ENCODE peak calls at places on chromosome 17, in ten cellular contexts. One of them, this sample, is unnamed.

GRCh38 chr17:72460711-72461110 is 339.9 kb downstream of the SOX9 start:
- DNase-seq in NCI-H2107: no peak
- DNase-seq in stimulated activated CD4-positive, alpha-beta T cell treated with anti-CD3 and anti-CD28 coated beads, Interleukin-12 subunit alpha, Interleukin-12 subunit beta, amount 100 ng/mL, for 4 hours: no peak
- DNase-seq in neural progenitor cell: no peak
- DNase-seq in stomach: peak
- DNase-seq in amniotic stem cell: no peak
- DNase-seq in progenitor cell of endocrine pancreas: no peak
- DNase-seq in left ventricle myocardium superior: no peak
- DNase-seq in activated T-cell treated with anti-CD3 and anti-CD28 coated beads for 1 hour: no peak
- DNase-seq in GM18507: no peak
- DNase-seq in this sample: no peak

GRCh38 chr17:81057079-81057730 is 22.3 kb downstream of the BAIAP2 start:
- DNase-seq in NCI-H2107: no peak
- DNase-seq in stimulated activated CD4-positive, alpha-beta T cell treated with anti-CD3 and anti-CD28 coated beads, Interleukin-12 subunit alpha, Interleukin-12 subunit beta, amount 100 ng/mL, for 4 hours: no peak
- DNase-seq in neural progenitor cell: peak
- DNase-seq in stomach: peak
- DNase-seq in amniotic stem cell: no peak
- DNase-seq in progenitor cell of endocrine pancreas: no peak
- DNase-seq in left ventricle myocardium superior: peak
- DNase-seq in activated T-cell treated with anti-CD3 and anti-CD28 coated beads for 1 hour: no peak
- DNase-seq in GM18507: no peak
- DNase-seq in this sample: no peak

GRCh38 chr17:75240394-75241142 is 20.8 kb downstream of the GGA3 start:
- DNase-seq in NCI-H2107: peak
- DNase-seq in stimulated activated CD4-positive, alpha-beta T cell treated with anti-CD3 and anti-CD28 coated beads, Interleukin-12 subunit alpha, Interleukin-12 subunit beta, amount 100 ng/mL, for 4 hours: peak
- DNase-seq in neural progenitor cell: peak
- DNase-seq in stomach: no peak
- DNase-seq in amniotic stem cell: no peak
- DNase-seq in progenitor cell of endocrine pancreas: no peak
- DNase-seq in left ventricle myocardium superior: peak
- DNase-seq in activated T-cell treated with anti-CD3 and anti-CD28 coated beads for 1 hour: peak
- DNase-seq in GM18507: no peak
- DNase-seq in this sample: peak

GRCh38 chr17:6098466-6099180 is 28.4 kb downstream of the WSCD1 start:
- DNase-seq in NCI-H2107: no peak
- DNase-seq in stimulated activated CD4-positive, alpha-beta T cell treated with anti-CD3 and anti-CD28 coated beads, Interleukin-12 subunit alpha, Interleukin-12 subunit beta, amount 100 ng/mL, for 4 hours: no peak
- DNase-seq in neural progenitor cell: peak
- DNase-seq in stomach: no peak
- DNase-seq in amniotic stem cell: no peak
- DNase-seq in progenitor cell of endocrine pancreas: no peak
- DNase-seq in left ventricle myocardium superior: no peak
- DNase-seq in activated T-cell treated with anti-CD3 and anti-CD28 coated beads for 1 hour: no peak
- DNase-seq in GM18507: no peak
- DNase-seq in this sample: no peak

GRCh38 chr17:8781784-8782575 is 17.2 kb downstream of the MFSD6L start:
- DNase-seq in NCI-H2107: no peak
- DNase-seq in stimulated activated CD4-positive, alpha-beta T cell treated with anti-CD3 and anti-CD28 coated beads, Interleukin-12 subunit alpha, Interleukin-12 subunit beta, amount 100 ng/mL, for 4 hours: no peak
- DNase-seq in neural progenitor cell: no peak
- DNase-seq in stomach: no peak
- DNase-seq in amniotic stem cell: no peak
- DNase-seq in progenitor cell of endocrine pancreas: no peak
- DNase-seq in left ventricle myocardium superior: no peak
- DNase-seq in activated T-cell treated with anti-CD3 and anti-CD28 coated beads for 1 hour: no peak
- DNase-seq in GM18507: no peak
- DNase-seq in this sample: no peak

GRCh38 chr17:77055453-77055852 is 85.3 kb upstream of the SEC14L1 start:
- DNase-seq in NCI-H2107: no peak
- DNase-seq in stimulated activated CD4-positive, alpha-beta T cell treated with anti-CD3 and anti-CD28 coated beads, Interleukin-12 subunit alpha, Interleukin-12 subunit beta, amount 100 ng/mL, for 4 hours: no peak
- DNase-seq in neural progenitor cell: no peak
- DNase-seq in stomach: no peak
- DNase-seq in amniotic stem cell: no peak
- DNase-seq in progenitor cell of endocrine pancreas: no peak
- DNase-seq in left ventricle myocardium superior: no peak
- DNase-seq in activated T-cell treated with anti-CD3 and anti-CD28 coated beads for 1 hour: no peak
- DNase-seq in GM18507: no peak
- DNase-seq in this sample: no peak

GRCh38 chr17:27651411-27652345 is 20.7 kb downstream of the LGALS9 start:
- DNase-seq in NCI-H2107: no peak
- DNase-seq in stimulated activated CD4-positive, alpha-beta T cell treated with anti-CD3 and anti-CD28 coated beads, Interleukin-12 subunit alpha, Interleukin-12 subunit beta, amount 100 ng/mL, for 4 hours: peak
- DNase-seq in neural progenitor cell: peak
- DNase-seq in stomach: peak
- DNase-seq in amniotic stem cell: no peak
- DNase-seq in progenitor cell of endocrine pancreas: peak
- DNase-seq in left ventricle myocardium superior: peak
- DNase-seq in activated T-cell treated with anti-CD3 and anti-CD28 coated beads for 1 hour: peak
- DNase-seq in GM18507: no peak
- DNase-seq in this sample: peak

GRCh38 chr17:48246623-48247022 is 139.1 kb downstream of the SNX11 start:
- DNase-seq in NCI-H2107: no peak
- DNase-seq in stimulated activated CD4-positive, alpha-beta T cell treated with anti-CD3 and anti-CD28 coated beads, Interleukin-12 subunit alpha, Interleukin-12 subunit beta, amount 100 ng/mL, for 4 hours: no peak
- DNase-seq in neural progenitor cell: no peak
- DNase-seq in stomach: no peak
- DNase-seq in amniotic stem cell: no peak
- DNase-seq in progenitor cell of endocrine pancreas: no peak
- DNase-seq in left ventricle myocardium superior: no peak
- DNase-seq in activated T-cell treated with anti-CD3 and anti-CD28 coated beads for 1 hour: no peak
- DNase-seq in GM18507: no peak
- DNase-seq in this sample: no peak

GRCh38 chr17:58400826-58401225 is 16.5 kb downstream of the RNF43 start:
- DNase-seq in NCI-H2107: no peak
- DNase-seq in stimulated activated CD4-positive, alpha-beta T cell treated with anti-CD3 and anti-CD28 coated beads, Interleukin-12 subunit alpha, Interleukin-12 subunit beta, amount 100 ng/mL, for 4 hours: no peak
- DNase-seq in neural progenitor cell: no peak
- DNase-seq in stomach: no peak
- DNase-seq in amniotic stem cell: no peak
- DNase-seq in progenitor cell of endocrine pancreas: no peak
- DNase-seq in left ventricle myocardium superior: no peak
- DNase-seq in activated T-cell treated with anti-CD3 and anti-CD28 coated beads for 1 hour: no peak
- DNase-seq in GM18507: no peak
- DNase-seq in this sample: no peak

GRCh38 chr17:48626470-48627241 is 498 bp upstream of the HOXB9 start:
- DNase-seq in NCI-H2107: no peak
- DNase-seq in stimulated activated CD4-positive, alpha-beta T cell treated with anti-CD3 and anti-CD28 coated beads, Interleukin-12 subunit alpha, Interleukin-12 subunit beta, amount 100 ng/mL, for 4 hours: peak
- DNase-seq in neural progenitor cell: peak
- DNase-seq in stomach: no peak
- DNase-seq in amniotic stem cell: no peak
- DNase-seq in progenitor cell of endocrine pancreas: no peak
- DNase-seq in left ventricle myocardium superior: no peak
- DNase-seq in activated T-cell treated with anti-CD3 and anti-CD28 coated beads for 1 hour: no peak
- DNase-seq in GM18507: no peak
- DNase-seq in this sample: no peak

GRCh38 chr17:79294459-79295071 is 219.9 kb downstream of the ENGASE start:
- DNase-seq in NCI-H2107: no peak
- DNase-seq in stimulated activated CD4-positive, alpha-beta T cell treated with anti-CD3 and anti-CD28 coated beads, Interleukin-12 subunit alpha, Interleukin-12 subunit beta, amount 100 ng/mL, for 4 hours: peak
- DNase-seq in neural progenitor cell: peak
- DNase-seq in stomach: peak
- DNase-seq in amniotic stem cell: no peak
- DNase-seq in progenitor cell of endocrine pancreas: peak
- DNase-seq in left ventricle myocardium superior: peak
- DNase-seq in activated T-cell treated with anti-CD3 and anti-CD28 coated beads for 1 hour: peak
- DNase-seq in GM18507: no peak
- DNase-seq in this sample: peak

GRCh38 chr17:62704381-62704971 is 77.0 kb downstream of the MRC2 start:
- DNase-seq in NCI-H2107: no peak
- DNase-seq in stimulated activated CD4-positive, alpha-beta T cell treated with anti-CD3 and anti-CD28 coated beads, Interleukin-12 subunit alpha, Interleukin-12 subunit beta, amount 100 ng/mL, for 4 hours: no peak
- DNase-seq in neural progenitor cell: no peak
- DNase-seq in stomach: peak
- DNase-seq in amniotic stem cell: no peak
- DNase-seq in progenitor cell of endocrine pancreas: no peak
- DNase-seq in left ventricle myocardium superior: no peak
- DNase-seq in activated T-cell treated with anti-CD3 and anti-CD28 coated beads for 1 hour: no peak
- DNase-seq in GM18507: no peak
- DNase-seq in this sample: no peak

GRCh38 chr17:43014946-43015519 is 7.2 kb downstream of the VAT1 start:
- DNase-seq in NCI-H2107: no peak
- DNase-seq in stimulated activated CD4-positive, alpha-beta T cell treated with anti-CD3 and anti-CD28 coated beads, Interleukin-12 subunit alpha, Interleukin-12 subunit beta, amount 100 ng/mL, for 4 hours: no peak
- DNase-seq in neural progenitor cell: no peak
- DNase-seq in stomach: no peak
- DNase-seq in amniotic stem cell: no peak
- DNase-seq in progenitor cell of endocrine pancreas: no peak
- DNase-seq in left ventricle myocardium superior: no peak
- DNase-seq in activated T-cell treated with anti-CD3 and anti-CD28 coated beads for 1 hour: no peak
- DNase-seq in GM18507: no peak
- DNase-seq in this sample: no peak

GRCh38 chr17:49409066-49409465 is 5.6 kb downstream of the PHB1 start:
- DNase-seq in NCI-H2107: no peak
- DNase-seq in stimulated activated CD4-positive, alpha-beta T cell treated with anti-CD3 and anti-CD28 coated beads, Interleukin-12 subunit alpha, Interleukin-12 subunit beta, amount 100 ng/mL, for 4 hours: no peak
- DNase-seq in neural progenitor cell: no peak
- DNase-seq in stomach: peak
- DNase-seq in amniotic stem cell: no peak
- DNase-seq in progenitor cell of endocrine pancreas: no peak
- DNase-seq in left ventricle myocardium superior: no peak
- DNase-seq in activated T-cell treated with anti-CD3 and anti-CD28 coated beads for 1 hour: no peak
- DNase-seq in GM18507: no peak
- DNase-seq in this sample: no peak

GRCh38 chr17:3710951-3711383 is 12.7 kb upstream of the HASPIN start:
- DNase-seq in NCI-H2107: no peak
- DNase-seq in stimulated activated CD4-positive, alpha-beta T cell treated with anti-CD3 and anti-CD28 coated beads, Interleukin-12 subunit alpha, Interleukin-12 subunit beta, amount 100 ng/mL, for 4 hours: peak
- DNase-seq in neural progenitor cell: no peak
- DNase-seq in stomach: no peak
- DNase-seq in amniotic stem cell: no peak
- DNase-seq in progenitor cell of endocrine pancreas: no peak
- DNase-seq in left ventricle myocardium superior: no peak
- DNase-seq in activated T-cell treated with anti-CD3 and anti-CD28 coated beads for 1 hour: peak
- DNase-seq in GM18507: peak
- DNase-seq in this sample: peak

GRCh38 chr17:10792156-10792555 is 11.7 kb downstream of the TMEM238L start:
- DNase-seq in NCI-H2107: no peak
- DNase-seq in stimulated activated CD4-positive, alpha-beta T cell treated with anti-CD3 and anti-CD28 coated beads, Interleukin-12 subunit alpha, Interleukin-12 subunit beta, amount 100 ng/mL, for 4 hours: no peak
- DNase-seq in neural progenitor cell: no peak
- DNase-seq in stomach: peak
- DNase-seq in amniotic stem cell: no peak
- DNase-seq in progenitor cell of endocrine pancreas: no peak
- DNase-seq in left ventricle myocardium superior: no peak
- DNase-seq in activated T-cell treated with anti-CD3 and anti-CD28 coated beads for 1 hour: no peak
- DNase-seq in GM18507: no peak
- DNase-seq in this sample: no peak

GRCh38 chr17:51256101-51256500 is 3.7 kb downstream of the MBTD1 start:
- DNase-seq in NCI-H2107: no peak
- DNase-seq in stimulated activated CD4-positive, alpha-beta T cell treated with anti-CD3 and anti-CD28 coated beads, Interleukin-12 subunit alpha, Interleukin-12 subunit beta, amount 100 ng/mL, for 4 hours: no peak
- DNase-seq in neural progenitor cell: no peak
- DNase-seq in stomach: no peak
- DNase-seq in amniotic stem cell: no peak
- DNase-seq in progenitor cell of endocrine pancreas: no peak
- DNase-seq in left ventricle myocardium superior: no peak
- DNase-seq in activated T-cell treated with anti-CD3 and anti-CD28 coated beads for 1 hour: no peak
- DNase-seq in GM18507: no peak
- DNase-seq in this sample: no peak

GRCh38 chr17:75428775-75429469 is 23.4 kb upstream of the GRB2 start:
- DNase-seq in NCI-H2107: no peak
- DNase-seq in stimulated activated CD4-positive, alpha-beta T cell treated with anti-CD3 and anti-CD28 coated beads, Interleukin-12 subunit alpha, Interleukin-12 subunit beta, amount 100 ng/mL, for 4 hours: no peak
- DNase-seq in neural progenitor cell: no peak
- DNase-seq in stomach: no peak
- DNase-seq in amniotic stem cell: peak
- DNase-seq in progenitor cell of endocrine pancreas: no peak
- DNase-seq in left ventricle myocardium superior: no peak
- DNase-seq in activated T-cell treated with anti-CD3 and anti-CD28 coated beads for 1 hour: no peak
- DNase-seq in GM18507: no peak
- DNase-seq in this sample: no peak

GRCh38 chr17:76079577-76080206 is 710 bp downstream of the ZACN start:
- DNase-seq in NCI-H2107: no peak
- DNase-seq in stimulated activated CD4-positive, alpha-beta T cell treated with anti-CD3 and anti-CD28 coated beads, Interleukin-12 subunit alpha, Interleukin-12 subunit beta, amount 100 ng/mL, for 4 hours: no peak
- DNase-seq in neural progenitor cell: peak
- DNase-seq in stomach: no peak
- DNase-seq in amniotic stem cell: no peak
- DNase-seq in progenitor cell of endocrine pancreas: no peak
- DNase-seq in left ventricle myocardium superior: no peak
- DNase-seq in activated T-cell treated with anti-CD3 and anti-CD28 coated beads for 1 hour: no peak
- DNase-seq in GM18507: no peak
- DNase-seq in this sample: peak

GRCh38 chr17:290626-291025 is 62.0 kb downstream of the RPH3AL start:
- DNase-seq in NCI-H2107: no peak
- DNase-seq in stimulated activated CD4-positive, alpha-beta T cell treated with anti-CD3 and anti-CD28 coated beads, Interleukin-12 subunit alpha, Interleukin-12 subunit beta, amount 100 ng/mL, for 4 hours: no peak
- DNase-seq in neural progenitor cell: no peak
- DNase-seq in stomach: no peak
- DNase-seq in amniotic stem cell: no peak
- DNase-seq in progenitor cell of endocrine pancreas: no peak
- DNase-seq in left ventricle myocardium superior: no peak
- DNase-seq in activated T-cell treated with anti-CD3 and anti-CD28 coated beads for 1 hour: no peak
- DNase-seq in GM18507: no peak
- DNase-seq in this sample: no peak

GRCh38 chr17:49557204-49558024 is 18.3 kb upstream of the NXPH3 start:
- DNase-seq in NCI-H2107: peak
- DNase-seq in stimulated activated CD4-positive, alpha-beta T cell treated with anti-CD3 and anti-CD28 coated beads, Interleukin-12 subunit alpha, Interleukin-12 subunit beta, amount 100 ng/mL, for 4 hours: no peak
- DNase-seq in neural progenitor cell: peak
- DNase-seq in stomach: peak
- DNase-seq in amniotic stem cell: peak
- DNase-seq in progenitor cell of endocrine pancreas: no peak
- DNase-seq in left ventricle myocardium superior: no peak
- DNase-seq in activated T-cell treated with anti-CD3 and anti-CD28 coated beads for 1 hour: no peak
- DNase-seq in GM18507: no peak
- DNase-seq in this sample: peak

GRCh38 chr17:50346313-50347086 is 574 bp downstream of the XYLT2 start:
- DNase-seq in NCI-H2107: peak
- DNase-seq in stimulated activated CD4-positive, alpha-beta T cell treated with anti-CD3 and anti-CD28 coated beads, Interleukin-12 subunit alpha, Interleukin-12 subunit beta, amount 100 ng/mL, for 4 hours: peak
- DNase-seq in neural progenitor cell: peak
- DNase-seq in stomach: peak
- DNase-seq in amniotic stem cell: peak
- DNase-seq in progenitor cell of endocrine pancreas: peak
- DNase-seq in left ventricle myocardium superior: peak
- DNase-seq in activated T-cell treated with anti-CD3 and anti-CD28 coated beads for 1 hour: peak
- DNase-seq in GM18507: peak
- DNase-seq in this sample: peak

GRCh38 chr17:4658478-4659305 is 17.2 kb upstream of the ALOX15 start:
- DNase-seq in NCI-H2107: no peak
- DNase-seq in stimulated activated CD4-positive, alpha-beta T cell treated with anti-CD3 and anti-CD28 coated beads, Interleukin-12 subunit alpha, Interleukin-12 subunit beta, amount 100 ng/mL, for 4 hours: no peak
- DNase-seq in neural progenitor cell: no peak
- DNase-seq in stomach: no peak
- DNase-seq in amniotic stem cell: no peak
- DNase-seq in progenitor cell of endocrine pancreas: no peak
- DNase-seq in left ventricle myocardium superior: no peak
- DNase-seq in activated T-cell treated with anti-CD3 and anti-CD28 coated beads for 1 hour: no peak
- DNase-seq in GM18507: no peak
- DNase-seq in this sample: no peak

GRCh38 chr17:40443196-40443987 is at the start of gene IGFBP4:
- DNase-seq in NCI-H2107: peak
- DNase-seq in stimulated activated CD4-positive, alpha-beta T cell treated with anti-CD3 and anti-CD28 coated beads, Interleukin-12 subunit alpha, Interleukin-12 subunit beta, amount 100 ng/mL, for 4 hours: peak
- DNase-seq in neural progenitor cell: peak
- DNase-seq in stomach: peak
- DNase-seq in amniotic stem cell: no peak
- DNase-seq in progenitor cell of endocrine pancreas: peak
- DNase-seq in left ventricle myocardium superior: peak
- DNase-seq in activated T-cell treated with anti-CD3 and anti-CD28 coated beads for 1 hour: peak
- DNase-seq in GM18507: peak
- DNase-seq in this sample: peak

GRCh38 chr17:68981288-68981687 is 26.1 kb upstream of the ABCA8 start:
- DNase-seq in NCI-H2107: no peak
- DNase-seq in stimulated activated CD4-positive, alpha-beta T cell treated with anti-CD3 and anti-CD28 coated beads, Interleukin-12 subunit alpha, Interleukin-12 subunit beta, amount 100 ng/mL, for 4 hours: no peak
- DNase-seq in neural progenitor cell: no peak
- DNase-seq in stomach: peak
- DNase-seq in amniotic stem cell: no peak
- DNase-seq in progenitor cell of endocrine pancreas: no peak
- DNase-seq in left ventricle myocardium superior: no peak
- DNase-seq in activated T-cell treated with anti-CD3 and anti-CD28 coated beads for 1 hour: no peak
- DNase-seq in GM18507: no peak
- DNase-seq in this sample: no peak

GRCh38 chr17:2545393-2545792 is 33.7 kb upstream of the METTL16 start:
- DNase-seq in NCI-H2107: no peak
- DNase-seq in stimulated activated CD4-positive, alpha-beta T cell treated with anti-CD3 and anti-CD28 coated beads, Interleukin-12 subunit alpha, Interleukin-12 subunit beta, amount 100 ng/mL, for 4 hours: no peak
- DNase-seq in neural progenitor cell: no peak
- DNase-seq in stomach: peak
- DNase-seq in amniotic stem cell: no peak
- DNase-seq in progenitor cell of endocrine pancreas: no peak
- DNase-seq in left ventricle myocardium superior: peak
- DNase-seq in activated T-cell treated with anti-CD3 and anti-CD28 coated beads for 1 hour: no peak
- DNase-seq in GM18507: no peak
- DNase-seq in this sample: no peak

GRCh38 chr17:47721725-47722124 is 11.3 kb upstream of the TBX21 start:
- DNase-seq in NCI-H2107: no peak
- DNase-seq in stimulated activated CD4-positive, alpha-beta T cell treated with anti-CD3 and anti-CD28 coated beads, Interleukin-12 subunit alpha, Interleukin-12 subunit beta, amount 100 ng/mL, for 4 hours: no peak
- DNase-seq in neural progenitor cell: no peak
- DNase-seq in stomach: no peak
- DNase-seq in amniotic stem cell: no peak
- DNase-seq in progenitor cell of endocrine pancreas: no peak
- DNase-seq in left ventricle myocardium superior: no peak
- DNase-seq in activated T-cell treated with anti-CD3 and anti-CD28 coated beads for 1 hour: no peak
- DNase-seq in GM18507: no peak
- DNase-seq in this sample: no peak

GRCh38 chr17:82805823-82806222 is 34.0 kb downstream of the ZNF750 start:
- DNase-seq in NCI-H2107: no peak
- DNase-seq in stimulated activated CD4-positive, alpha-beta T cell treated with anti-CD3 and anti-CD28 coated beads, Interleukin-12 subunit alpha, Interleukin-12 subunit beta, amount 100 ng/mL, for 4 hours: no peak
- DNase-seq in neural progenitor cell: no peak
- DNase-seq in stomach: no peak
- DNase-seq in amniotic stem cell: no peak
- DNase-seq in progenitor cell of endocrine pancreas: no peak
- DNase-seq in left ventricle myocardium superior: no peak
- DNase-seq in activated T-cell treated with anti-CD3 and anti-CD28 coated beads for 1 hour: no peak
- DNase-seq in GM18507: no peak
- DNase-seq in this sample: no peak

This sample was measured in RPMI8226.